ENCODE peak calls at places on chromosome 12, in four cellular contexts. One of them, this sample, is unnamed.

GRCh38 chr12:4251967-4252366 is 21.6 kb upstream of the CCND2 start:
- DNase-seq in HTR-8/SVneo: no peak
- DNase-seq in left colon: no peak
- DNase-seq in AG09309: no peak
- DNase-seq in this sample: no peak

GRCh38 chr12:112904571-112904970 is 2.2 kb upstream of the OAS1 start:
- DNase-seq in HTR-8/SVneo: no peak
- DNase-seq in left colon: no peak
- DNase-seq in AG09309: no peak
- DNase-seq in this sample: no peak

GRCh38 chr12:65941388-65941787 is 117.1 kb downstream of the HMGA2 start:
- DNase-seq in HTR-8/SVneo: no peak
- DNase-seq in left colon: no peak
- DNase-seq in AG09309: peak; percentile 87
- DNase-seq in this sample: peak; percentile 27

GRCh38 chr12:132178801-132179401 is 34.6 kb downstream of the NOC4L start:
- DNase-seq in HTR-8/SVneo: no peak
- DNase-seq in left colon: no peak
- DNase-seq in AG09309: no peak
- DNase-seq in this sample: no peak

GRCh38 chr12:49048953-49049352 is 11.6 kb downstream of the KMT2D start:
- DNase-seq in HTR-8/SVneo: no peak
- DNase-seq in left colon: no peak
- DNase-seq in AG09309: no peak
- DNase-seq in this sample: no peak

GRCh38 chr12:9848899-9849298 is 20.3 kb downstream of the CLEC2B start:
- DNase-seq in HTR-8/SVneo: no peak
- DNase-seq in left colon: no peak
- DNase-seq in AG09309: no peak
- DNase-seq in this sample: no peak

GRCh38 chr12:110347767-110348166 is 55.7 kb downstream of the ANAPC7 start:
- DNase-seq in HTR-8/SVneo: no peak
- DNase-seq in left colon: no peak
- DNase-seq in AG09309: no peak
- DNase-seq in this sample: no peak

GRCh38 chr12:113751513-113751912 is 214.6 kb downstream of the RBM19 start:
- DNase-seq in HTR-8/SVneo: no peak
- DNase-seq in left colon: no peak
- DNase-seq in AG09309: no peak
- DNase-seq in this sample: no peak

GRCh38 chr12:3303410-3304136 is 187.4 kb upstream of the PRMT8 start:
- DNase-seq in HTR-8/SVneo: no peak
- DNase-seq in left colon: no peak
- DNase-seq in AG09309: no peak
- DNase-seq in this sample: no peak

GRCh38 chr12:38892090-38892786 is 13.2 kb downstream of the CPNE8 start:
- DNase-seq in HTR-8/SVneo: no peak
- DNase-seq in left colon: peak; percentile 80
- DNase-seq in AG09309: no peak
- DNase-seq in this sample: no peak

GRCh38 chr12:105455250-105455649 is 124.8 kb downstream of the C12orf75 start:
- DNase-seq in HTR-8/SVneo: no peak
- DNase-seq in left colon: no peak
- DNase-seq in AG09309: no peak
- DNase-seq in this sample: no peak

GRCh38 chr12:116015525-116015924 is 262.0 kb downstream of the MED13L start:
- DNase-seq in HTR-8/SVneo: peak; percentile 51
- DNase-seq in left colon: no peak
- DNase-seq in AG09309: no peak
- DNase-seq in this sample: peak; percentile 17

GRCh38 chr12:6201775-6202292 is 1.6 kb downstream of the CD9 start:
- DNase-seq in HTR-8/SVneo: no peak
- DNase-seq in left colon: no peak
- DNase-seq in AG09309: no peak
- DNase-seq in this sample: no peak

GRCh38 chr12:96258451-96258933 is 64.3 kb downstream of the ELK3 start:
- DNase-seq in HTR-8/SVneo: no peak
- DNase-seq in left colon: no peak
- DNase-seq in AG09309: peak; percentile 55
- DNase-seq in this sample: peak; percentile 63

GRCh38 chr12:65266408-65266807 is 12.1 kb upstream of the MSRB3 start:
- DNase-seq in HTR-8/SVneo: no peak
- DNase-seq in left colon: no peak
- DNase-seq in AG09309: no peak
- DNase-seq in this sample: no peak

GRCh38 chr12:49345048-49345839 is 1.4 kb upstream of the DNAJC22 start:
- DNase-seq in HTR-8/SVneo: no peak
- DNase-seq in left colon: no peak
- DNase-seq in AG09309: no peak
- DNase-seq in this sample: no peak

GRCh38 chr12:26691234-26691970 is 141.6 kb downstream of the ITPR2 start:
- DNase-seq in HTR-8/SVneo: peak; percentile 78
- DNase-seq in left colon: no peak
- DNase-seq in AG09309: peak; percentile 84
- DNase-seq in this sample: peak; percentile 34

GRCh38 chr12:2152134-2152533 is 99.3 kb downstream of the CACNA1C start:
- DNase-seq in HTR-8/SVneo: no peak
- DNase-seq in left colon: no peak
- DNase-seq in AG09309: no peak
- DNase-seq in this sample: no peak